ENCODE peak calls at places on chromosomes 3 and 15, in eight cellular contexts. D is substantia nigra, I is transverse colon, Z is right atrium auricular region, F is psoas muscle, S is HCT116, N is ascending aorta, K is dorsolateral prefrontal cortex. P is an unnamed sample.

GRCh38 chr3:69665026-69665739 is 74.1 kb upstream of the MITF start:
- DNase-seq in N (no peak), F (no peak), S (no peak), D (no peak), K (no peak), Z (peak), I (no peak), P (no peak)

GRCh38 chr3:182533394-182533793 is 259.9 kb upstream of the ATP11B start:
- DNase-seq in S (no peak), F (no peak), I (no peak), N (no peak), K (no peak), D (no peak), Z (no peak), P (no peak)

GRCh38 chr3:50255251-50255615 is 13.7 kb upstream of the SEMA3B start:
- DNase-seq in N (no peak), D (no peak), S (no peak), Z (peak), F (no peak), I (no peak), K (no peak), P (no peak)

GRCh38 chr3:54342676-54343075 is 220.3 kb downstream of the CACNA2D3 start:
- DNase-seq in K (no peak), N (no peak), Z (no peak), D (no peak), F (no peak), I (no peak), S (no peak), P (no peak)

GRCh38 chr3:23575697-23576096 is 230.1 kb upstream of the UBE2E1 start:
- DNase-seq in I (no peak), S (no peak), K (no peak), D (no peak), F (no peak), N (no peak), Z (no peak), P (no peak)

GRCh38 chr3:14460342-14461005 is 58.1 kb downstream of the SLC6A6 start:
- DNase-seq in D (peak), K (peak), N (peak), Z (peak), S (no peak), F (peak), I (peak), P (no peak)

GRCh38 chr3:188036375-188036985 is 117.5 kb upstream of the LPP start:
- DNase-seq in S (no peak), D (no peak), F (no peak), K (no peak), Z (no peak), I (no peak), N (no peak), P (no peak)

GRCh38 chr3:183546625-183547024 is 8.9 kb downstream of the KLHL6 start:
- DNase-seq in N (no peak), S (no peak), K (no peak), D (no peak), Z (no peak), I (no peak), F (no peak), P (no peak)

GRCh38 chr3:21697707-21698106 is 53.3 kb downstream of the ZNF385D start:
- DNase-seq in F (no peak), Z (no peak), N (no peak), I (no peak), S (no peak), D (no peak), K (no peak), P (no peak)

GRCh38 chr15:77607111-77607893 is 25.4 kb downstream of the LINGO1 start:
- DNase-seq in S (no peak), N (no peak), Z (no peak), K (no peak), F (no peak), D (no peak), I (no peak), P (no peak)

GRCh38 chr3:76930712-76931111 is 109.2 kb upstream of the ROBO2 start:
- DNase-seq in D (no peak), N (no peak), Z (no peak), I (no peak), F (no peak), K (no peak), S (no peak), P (no peak)

GRCh38 chr15:27707216-27707710 is 391.9 kb downstream of the OCA2 start:
- DNase-seq in I (no peak), S (no peak), D (no peak), K (no peak), Z (no peak), F (no peak), N (no peak), P (no peak)

GRCh38 chr15:70249616-70250015 is 151.9 kb upstream of the TLE3 start:
- DNase-seq in Z (no peak), D (no peak), I (no peak), N (no peak), S (no peak), F (no peak), K (no peak), P (no peak)

GRCh38 chr3:113339616-113340244 is 101.6 kb downstream of the CFAP44 start:
- DNase-seq in Z (no peak), S (no peak), N (no peak), D (no peak), I (no peak), F (no peak), K (no peak), P (peak)

GRCh38 chr15:70262171-70262570 is 164.5 kb upstream of the TLE3 start:
- DNase-seq in N (no peak), K (no peak), Z (no peak), S (no peak), F (no peak), I (no peak), D (no peak), P (no peak)

GRCh38 chr15:74319596-74320357 is 47.7 kb downstream of the CYP11A1 start:
- DNase-seq in D (no peak), I (no peak), S (no peak), N (no peak), Z (no peak), F (peak), K (no peak), P (no peak)

GRCh38 chr15:63374686-63375520 is 6.7 kb downstream of the CA12 start:
- DNase-seq in S (no peak), Z (peak), I (no peak), N (peak), D (peak), K (no peak), F (peak), P (no peak)

GRCh38 chr15:77803487-77803886 is 170.8 kb upstream of the LINGO1 start:
- DNase-seq in N (no peak), D (no peak), F (no peak), S (no peak), I (no peak), K (no peak), Z (no peak), P (no peak)

GRCh38 chr3:16060358-16060852 is 114.1 kb upstream of the GALNT15 start:
- DNase-seq in K (no peak), S (peak), I (peak), N (peak), Z (peak), D (no peak), F (peak), P (peak)

GRCh38 chr3:36305929-36306520 is 74.3 kb upstream of the STAC start:
- DNase-seq in Z (no peak), I (no peak), F (no peak), K (no peak), S (no peak), N (no peak), D (no peak), P (no peak)

GRCh38 chr15:90967206-90967605 is 12.5 kb downstream of the RCCD1 start:
- DNase-seq in S (no peak), D (no peak), F (no peak), I (no peak), K (no peak), N (no peak), Z (no peak), P (no peak)

GRCh38 chr3:146131616-146132410 is 29.2 kb downstream of the PLOD2 start:
- DNase-seq in D (no peak), Z (no peak), K (no peak), S (no peak), F (no peak), I (no peak), N (no peak), P (no peak)

GRCh38 chr15:96431787-96432186 is 101.3 kb downstream of the NR2F2 start:
- DNase-seq in Z (no peak), K (no peak), N (no peak), F (no peak), D (no peak), S (no peak), I (no peak), P (no peak)

GRCh38 chr3:9644245-9644644 is 5.1 kb upstream of the MTMR14 start:
- DNase-seq in K (no peak), D (no peak), I (no peak), Z (no peak), F (no peak), S (no peak), N (no peak), P (no peak)
- H3K27ac ChIP-seq in K (no peak), D (no peak), I (no peak), Z (no peak), F (no peak), S (no peak), N (no peak), P (no peak)

GRCh38 chr15:101184830-101185229 is 67.0 kb downstream of the CHSY1 start:
- DNase-seq in I (no peak), D (no peak), F (no peak), Z (no peak), K (no peak), S (no peak), N (no peak), P (no peak)

GRCh38 chr15:101183926-101184305 is 67.9 kb downstream of the CHSY1 start:
- DNase-seq in I (no peak), S (no peak), D (no peak), N (no peak), K (no peak), F (no peak), Z (no peak), P (no peak)

GRCh38 chr15:101185336-101185735 is 66.5 kb downstream of the CHSY1 start:
- DNase-seq in S (no peak), Z (no peak), F (no peak), N (no peak), K (no peak), D (no peak), I (no peak), P (no peak)

GRCh38 chr15:101182215-101182614 is 69.6 kb downstream of the CHSY1 start:
- DNase-seq in D (no peak), Z (no peak), S (no peak), I (no peak), F (no peak), K (no peak), N (no peak), P (no peak)

DNA sequence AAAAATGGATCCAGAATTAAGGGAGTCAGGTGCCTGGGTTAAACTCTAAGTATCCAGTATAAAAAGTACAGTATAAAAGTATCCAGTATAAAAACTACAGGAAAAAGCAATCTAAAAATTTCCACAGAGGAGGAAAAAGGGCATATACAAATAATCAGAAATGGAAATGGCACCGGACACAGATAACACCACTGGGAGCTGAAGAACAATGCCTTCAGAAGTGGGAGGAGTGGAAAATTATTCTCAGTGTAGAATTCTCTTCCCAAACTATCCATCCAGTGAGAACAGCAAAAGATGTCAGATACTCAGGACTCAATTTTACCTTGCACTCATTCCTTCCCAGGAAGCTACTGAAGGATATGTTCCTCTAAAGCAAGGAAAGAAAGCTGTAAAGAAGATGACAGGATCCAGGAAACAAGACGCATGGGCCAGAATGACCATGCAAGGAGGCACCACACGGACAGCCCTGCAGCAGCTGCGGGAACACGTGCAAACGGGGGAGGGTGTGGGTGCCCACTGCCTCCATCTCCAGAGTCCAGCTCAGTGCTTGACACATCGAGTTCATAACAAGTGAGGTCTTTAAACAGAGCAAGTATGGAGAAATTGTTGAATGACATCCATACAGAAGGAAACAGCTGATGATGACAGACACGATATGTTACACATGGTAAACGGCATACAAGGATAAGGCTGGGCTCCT is 68.5 kb downstream of the CHSY1 start:
- DNase-seq in S (no peak), K (no peak), Z (no peak), D (no peak), N (no peak), I (no peak), F (no peak), P (no peak)
- H3K27ac ChIP-seq in S (no peak), K (peak), Z (peak), D (no peak), N (no peak), I (no peak), F (peak), P (no peak)

GRCh38 chr15:40334541-40334940 is 6.2 kb downstream of the CCDC9B start:
- DNase-seq in Z (no peak), I (no peak), K (no peak), D (no peak), S (no peak), N (no peak), F (no peak), P (no peak)
- H3K27ac ChIP-seq in Z (peak), I (peak), K (peak), D (peak), S (no peak), N (peak), F (peak), P (no peak)

GRCh38 chr15:44588541-44588940 is 51.6 kb downstream of the EIF3J start:
- DNase-seq in K (no peak), D (no peak), Z (no peak), I (no peak), N (no peak), F (no peak), S (no peak), P (no peak)
- H3K27ac ChIP-seq in K (peak), D (no peak), Z (no peak), I (no peak), N (no peak), F (no peak), S (no peak), P (no peak)

GRCh38 chr3:37493485-37494080 is 319.2 kb upstream of the LRRFIP2 start:
- DNase-seq in S (no peak), D (no peak), N (no peak), Z (no peak), I (no peak), K (no peak), F (no peak), P (no peak)

GRCh38 chr3:37492468-37492867 is 318.1 kb upstream of the LRRFIP2 start:
- DNase-seq in D (no peak), S (no peak), N (no peak), K (no peak), F (no peak), Z (no peak), I (no peak), P (no peak)

GRCh38 chr3:37491343-37491742 is 317.0 kb upstream of the LRRFIP2 start:
- DNase-seq in F (no peak), Z (no peak), K (no peak), S (no peak), D (no peak), N (no peak), I (no peak), P (no peak)

GRCh38 chr3:37492977-37493471 is 318.6 kb upstream of the LRRFIP2 start:
- DNase-seq in S (no peak), I (no peak), N (peak), Z (no peak), D (no peak), K (no peak), F (no peak), P (no peak)

DNA sequence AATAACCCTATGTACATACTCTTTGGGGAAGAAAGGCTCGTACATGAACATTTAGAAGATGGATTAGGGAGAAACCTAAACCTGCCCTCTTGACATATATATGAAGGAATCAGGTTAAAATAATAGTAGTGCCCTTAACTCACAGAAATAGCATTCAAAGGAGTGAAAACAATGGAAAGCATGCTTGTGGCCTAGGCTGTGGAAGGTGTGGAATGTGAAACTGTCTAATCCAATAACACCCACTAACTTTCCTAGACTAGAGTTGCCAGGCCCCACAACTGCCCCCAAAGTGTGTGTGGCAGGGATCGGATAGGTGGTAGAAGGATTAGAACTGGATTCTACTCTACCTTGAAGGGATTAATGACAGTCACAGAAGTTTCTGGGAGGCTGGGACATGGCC is 317.4 kb upstream of the LRRFIP2 start:
- DNase-seq in K (no peak), I (no peak), D (no peak), F (no peak), Z (no peak), S (no peak), N (no peak), P (no peak)
- H3K27ac ChIP-seq in K (no peak), I (peak), D (no peak), F (no peak), Z (peak), S (no peak), N (peak), P (no peak)

DNA sequence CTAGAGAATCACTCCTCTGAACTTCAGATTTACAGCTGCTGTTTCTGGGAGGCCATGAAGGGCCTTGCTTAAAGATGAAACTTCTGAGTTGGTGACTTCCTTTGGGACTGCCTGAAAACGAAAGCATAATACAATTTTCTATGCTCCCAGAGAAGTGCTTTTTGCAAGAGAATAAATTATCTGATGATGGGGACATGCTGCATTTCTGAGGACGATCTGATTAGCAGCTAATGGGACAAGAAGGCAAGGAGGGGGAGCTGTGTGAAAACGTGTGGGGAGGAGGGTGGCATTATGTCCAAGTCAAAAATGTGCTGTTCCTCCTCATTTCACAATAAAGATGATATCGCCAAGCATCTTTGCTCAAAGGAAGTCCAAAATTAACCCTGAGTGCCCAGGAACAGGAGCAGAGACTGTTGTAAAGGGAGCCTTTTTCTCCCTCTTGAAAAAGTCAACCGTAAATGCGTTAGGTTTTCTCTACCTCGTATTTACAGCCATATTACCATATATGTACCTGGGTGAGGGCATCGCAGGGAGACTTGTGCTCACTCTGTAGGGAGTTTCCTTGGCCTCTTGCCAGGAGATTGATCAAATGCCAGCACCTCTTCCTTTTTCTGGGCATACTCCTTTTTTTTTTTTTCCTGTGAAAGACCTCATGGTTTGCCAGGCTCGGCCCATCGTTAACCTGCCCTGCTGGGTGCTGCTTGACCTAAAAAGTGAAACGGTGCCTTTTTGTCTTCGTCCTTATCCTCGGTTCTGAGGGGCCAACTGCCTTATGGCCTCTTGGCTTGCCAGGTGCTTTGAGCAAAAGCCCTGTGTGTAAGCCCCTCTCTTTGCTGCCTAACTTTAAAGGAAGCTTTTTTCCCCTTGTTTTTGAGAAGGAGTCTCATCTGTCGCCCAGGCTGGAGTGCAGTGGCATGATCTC is 11.5 kb downstream of the ITPR1 start:
- DNase-seq in I (peak), D (no peak), F (no peak), K (no peak), S (no peak), N (no peak), Z (no peak), P (no peak)
- H3K27ac ChIP-seq in I (peak), D (no peak), F (no peak), K (peak), S (no peak), N (peak), Z (peak), P (no peak)

GRCh38 chr3:71582612-71583568 is 638 bp downstream of the FOXP1 start:
- DNase-seq in Z (peak), S (no peak), F (peak), I (peak), D (peak), N (peak), K (peak), P (no peak)
- H3K27ac ChIP-seq in Z (peak), S (peak), F (peak), I (peak), D (peak), N (peak), K (peak), P (no peak)